ENCODE peak calls at places on chromosomes 4 and X, in five cellular contexts. Y is H4; D is activated effector memory CD4-positive, alpha-beta T cell treated with Interleukin-2 at 50 U/mL for 16 hours; G is CD4-positive, alpha-beta T cell; Z is A549. J is an unnamed sample.

GRCh38 chr4:100208459-100208858 is 18.2 kb upstream of the DDIT4L start:
- DNase-seq in Y (peak), D (no peak), G (no peak), Z (no peak), J (peak)

GRCh38 chr4:80324171-80324570 is 11.4 kb upstream of the CFAP299 start:
- DNase-seq in Y (no peak), D (no peak), G (no peak), Z (no peak), J (no peak)

GRCh38 chr4:185914583-185915199 is 102.7 kb upstream of the SORBS2 start:
- DNase-seq in Y (peak), D (no peak), G (no peak), Z (no peak), J (peak)

GRCh38 chrX:13266641-13267420 is 53.0 kb downstream of the ATXN3L start:
- DNase-seq in Y (no peak), D (no peak), G (no peak), Z (no peak), J (no peak)

GRCh38 chrX:54090880-54091279 is 46.6 kb upstream of the PHF8 start:
- DNase-seq in Y (no peak), D (no peak), G (no peak), Z (no peak), J (no peak)

GRCh38 chr4:124135409-124135813 is 577.1 kb downstream of the ANKRD50 start:
- DNase-seq in Y (peak), D (no peak), G (no peak), Z (no peak), J (peak)

GRCh38 chrX:45202171-45202570 is 1.5 kb upstream of the DIPK2B start:
- DNase-seq in Y (no peak), D (no peak), G (no peak), Z (no peak), J (no peak)

GRCh38 chrX:38798956-38799355 is 2.3 kb upstream of the MID1IP1 start:
- DNase-seq in Y (no peak), D (no peak), G (no peak), Z (no peak), J (no peak)

GRCh38 chr4:173057442-173057841 is 111.2 kb upstream of the GALNT7 start:
- DNase-seq in Y (no peak), D (no peak), G (no peak), Z (no peak), J (no peak)

GRCh38 chr4:84325625-84326024 is 173.5 kb downstream of the NKX6-1 start:
- DNase-seq in Y (no peak), D (no peak), G (no peak), Z (no peak), J (no peak)

GRCh38 chrX:154403192-154403591 is 5.0 kb downstream of the RPL10 start:
- DNase-seq in Y (no peak), D (no peak), G (no peak), Z (no peak), J (no peak)

GRCh38 chrX:123859409-123859827 is 435 bp upstream of the XIAP start:
- DNase-seq in Y (no peak), D (no peak), G (peak), Z (no peak), J (no peak)

GRCh38 chr4:148015058-148015457 is 283.2 kb downstream of the ARHGAP10 start:
- DNase-seq in Y (no peak), D (no peak), G (no peak), Z (no peak), J (no peak)